ENCODE peak calls at places on chromosomes 16 and 17, in nine cellular contexts. E, G, Z, C, X, M, O, Y and W are unnamed samples.

GRCh38 chr17:49730078-49730786 is 22.5 kb upstream of the SLC35B1 start:
- DNase-seq in E (no peak), G (no peak), Z (peak; percentile 94), C (no peak), X (no peak), M (no peak), O (no peak), Y (peak; percentile 94), W (peak; percentile 85)

GRCh38 chr17:48149174-48150106 is 41.9 kb downstream of the SNX11 start:
- DNase-seq in E (no peak), G (no peak), Z (no peak), C (no peak), X (no peak), M (no peak), O (peak; percentile 12), Y (no peak), W (no peak)

GRCh38 chr17:48153711-48154642 is 46.4 kb downstream of the SNX11 start:
- DNase-seq in E (no peak), G (no peak), Z (peak; percentile 66), C (no peak), X (no peak), M (no peak), O (peak; percentile 26), Y (no peak), W (peak; percentile 65)

GRCh38 chr16:69448470-69449193 is 24.2 kb downstream of the CYB5B start:
- DNase-seq in E (no peak), G (no peak), Z (peak; percentile 72), C (no peak), X (no peak), M (no peak), O (no peak), Y (no peak), W (no peak)

GRCh38 chr16:48433116-48433848 is 48.1 kb upstream of the SIAH1 start:
- DNase-seq in E (no peak), G (no peak), Z (no peak), C (no peak), X (no peak), M (no peak), O (no peak), Y (no peak), W (no peak)

GRCh38 chr17:30790279-30790678 is 34.2 kb downstream of the CRLF3 start:
- DNase-seq in E (no peak), G (no peak), Z (no peak), C (peak; percentile 26), X (no peak), M (no peak), O (no peak), Y (no peak), W (no peak)

GRCh38 chr17:41976142-41976768 is 9.7 kb downstream of the CNP start:
- DNase-seq in E (no peak), G (no peak), Z (peak; percentile 75), C (no peak), X (no peak), M (no peak), O (no peak), Y (peak; percentile 65), W (peak; percentile 74)

GRCh38 chr17:78458091-78458490 is 79.6 kb downstream of the PGS1 start:
- DNase-seq in E (no peak), G (no peak), Z (no peak), C (no peak), X (no peak), M (no peak), O (no peak), Y (no peak), W (peak; percentile 87)

GRCh38 chr17:48791128-48792032 is 25.6 kb downstream of the TTLL6 start:
- DNase-seq in E (peak; percentile 17), G (no peak), Z (peak; percentile 84), C (peak; percentile 39), X (no peak), M (peak; percentile 51), O (peak; percentile 60), Y (peak; percentile 58), W (peak; percentile 90)

GRCh38 chr16:51374346-51374745 is 223.3 kb upstream of the SALL1 start:
- DNase-seq in E (no peak), G (no peak), Z (peak; percentile 84), C (no peak), X (no peak), M (no peak), O (no peak), Y (no peak), W (no peak)

GRCh38 chr17:45574376-45574775 is 83.9 kb upstream of the PLEKHM1 start:
- DNase-seq in E (no peak), G (no peak), Z (peak; percentile 25), C (no peak), X (no peak), M (no peak), O (no peak), Y (no peak), W (no peak)

GRCh38 chr16:31112711-31113419 is 4.6 kb upstream of the KAT8 start:
- DNase-seq in E (no peak), G (no peak), Z (no peak), C (no peak), X (no peak), M (no peak), O (no peak), Y (no peak), W (peak; percentile 73)

GRCh38 chr17:61583242-61583641 is 7.8 kb downstream of the NACA2 start:
- DNase-seq in E (no peak), G (no peak), Z (peak; percentile 70), C (no peak), X (no peak), M (no peak), O (peak; percentile 1), Y (no peak), W (peak; percentile 87)

GRCh38 chr17:57968456-57968855 is 13.2 kb upstream of the CUEDC1 start:
- DNase-seq in E (no peak), G (no peak), Z (no peak), C (no peak), X (no peak), M (no peak), O (no peak), Y (no peak), W (peak; percentile 90)

GRCh38 chr17:57264250-57264649 is 7.9 kb downstream of the MSI2 start:
- DNase-seq in E (no peak), G (no peak), Z (no peak), C (no peak), X (no peak), M (no peak), O (no peak), Y (no peak), W (no peak)

GRCh38 chr16:5560084-5560483 is 462.5 kb upstream of the EEF2KMT start:
- DNase-seq in E (no peak), G (no peak), Z (no peak), C (no peak), X (no peak), M (no peak), O (no peak), Y (no peak), W (no peak)

GRCh38 chr17:69870091-69870530 is 204.9 kb upstream of the KCNJ16 start:
- DNase-seq in E (no peak), G (no peak), Z (peak; percentile 56), C (no peak), X (no peak), M (peak; percentile 6), O (no peak), Y (no peak), W (peak; percentile 45)

GRCh38 chr16:67150058-67150832 is 553 bp downstream of the B3GNT9 start:
- DNase-seq in E (peak; percentile 60), G (peak; percentile 36), Z (peak; percentile 86), C (peak; percentile 72), X (no peak), M (no peak), O (no peak), Y (peak; percentile 59), W (peak; percentile 99)

GRCh38 chr17:61002316-61002736 is 324.7 kb downstream of the BCAS3 start:
- DNase-seq in E (no peak), G (no peak), Z (peak; percentile 21), C (no peak), X (no peak), M (no peak), O (no peak), Y (no peak), W (peak; percentile 10)

GRCh38 chr17:82281502-82282238 is 8.2 kb upstream of the CSNK1D start:
- DNase-seq in E (peak; percentile 70), G (peak; percentile 50), Z (no peak), C (no peak), X (no peak), M (no peak), O (no peak), Y (no peak), W (peak; percentile 80)

GRCh38 chr16:85027968-85028637 is 508 bp downstream of the KIAA0513 start:
- DNase-seq in E (peak; percentile 30), G (no peak), Z (peak; percentile 21), C (no peak), X (no peak), M (no peak), O (no peak), Y (no peak), W (no peak)

GRCh38 chr16:56610609-56611111 is 2.3 kb downstream of the MT2A start:
- DNase-seq in E (peak; percentile 54), G (no peak), Z (no peak), C (no peak), X (no peak), M (no peak), O (no peak), Y (no peak), W (no peak)

GRCh38 chr17:43917348-43918025 is 10.2 kb upstream of the MPP2 start:
- DNase-seq in E (peak; percentile 47), G (peak; percentile 44), Z (peak; percentile 61), C (peak; percentile 67), X (peak; percentile 32), M (peak; percentile 78), O (no peak), Y (no peak), W (no peak)

GRCh38 chr16:68426355-68426652 is 22.0 kb downstream of the SMPD3 start:
- DNase-seq in E (no peak), G (no peak), Z (peak; percentile 60), C (no peak), X (no peak), M (no peak), O (no peak), Y (no peak), W (no peak)

GRCh38 chr17:8382880-8383142 is 182 bp downstream of the RPL26 start:
- DNase-seq in E (no peak), G (no peak), Z (no peak), C (no peak), X (no peak), M (no peak), O (no peak), Y (no peak), W (no peak)

GRCh38 chr16:89330177-89330856 is 112.8 kb downstream of the ZNF778 start:
- DNase-seq in E (no peak), G (no peak), Z (peak; percentile 52), C (no peak), X (peak; percentile 53), M (no peak), O (no peak), Y (no peak), W (peak; percentile 84)

GRCh38 chr16:1615761-1616160 is 3.6 kb downstream of the CRAMP1 start:
- DNase-seq in E (no peak), G (no peak), Z (no peak), C (no peak), X (no peak), M (no peak), O (no peak), Y (no peak), W (peak; percentile 74)

GRCh38 chr17:10612957-10613744 is 44.0 kb downstream of the MYH3 start:
- DNase-seq in E (no peak), G (no peak), Z (peak; percentile 57), C (no peak), X (no peak), M (no peak), O (no peak), Y (no peak), W (peak; percentile 48)

GRCh38 chr17:32298721-32299578 is 33.3 kb downstream of the RHBDL3 start:
- DNase-seq in E (no peak), G (no peak), Z (no peak), C (no peak), X (no peak), M (no peak), O (no peak), Y (no peak), W (peak; percentile 78)

GRCh38 chr16:2963611-2964415 is at the start of gene KREMEN2:
- DNase-seq in E (no peak), G (no peak), Z (peak; percentile 43), C (no peak), X (peak; percentile 33), M (peak; percentile 79), O (no peak), Y (no peak), W (peak; percentile 96)

GRCh38 chr17:4858068-4858879 is 25.1 kb downstream of the MINK1 start:
- DNase-seq in E (no peak), G (no peak), Z (no peak), C (no peak), X (no peak), M (no peak), O (no peak), Y (no peak), W (peak; percentile 55)